ENCODE peak calls at places on chromosomes 6 and 20, in five cellular contexts. Q, I, K, W and E are unnamed samples.

GRCh38 chr20:31594558-31595379 is 10.3 kb upstream of the ID1 start:
- DNase-seq in W (no peak), K (no peak), I (no peak), Q (peak), E (no peak)

GRCh38 chr6:104218132-104218531 is 641.6 kb downstream of the HACE1 start:
- DNase-seq in I (no peak), W (no peak), K (no peak), Q (no peak), E (no peak)

GRCh38 chr6:170233304-170234205 is 57.3 kb downstream of the DLL1 start:
- DNase-seq in K (no peak), Q (no peak), W (no peak), I (no peak), E (no peak)

GRCh38 chr6:5707646-5708045 is 299.1 kb downstream of the NRN1 start:
- DNase-seq in I (no peak), W (no peak), K (no peak), Q (no peak), E (no peak)

GRCh38 chr6:37555040-37555781 is 55.5 kb upstream of the CCDC167 start:
- DNase-seq in I (no peak), Q (no peak), K (no peak), W (no peak), E (no peak)

GRCh38 chr6:45707188-45707587 is 308.5 kb downstream of the CLIC5 start:
- DNase-seq in Q (no peak), W (no peak), I (no peak), K (no peak), E (no peak)

GRCh38 chr6:14426281-14426680 is 308.7 kb downstream of the CD83 start:
- DNase-seq in Q (no peak), K (no peak), W (no peak), I (no peak), E (no peak)

GRCh38 chr20:6892729-6893128 is 125.2 kb downstream of the BMP2 start:
- DNase-seq in K (no peak), Q (no peak), W (no peak), I (no peak), E (no peak)

GRCh38 chr6:134374486-134374885 is 56.6 kb upstream of the SGK1 start:
- DNase-seq in K (no peak), W (no peak), I (no peak), Q (no peak), E (no peak)

GRCh38 chr6:91487729-91488392 is 901.0 kb upstream of the MAP3K7 start:
- DNase-seq in I (no peak), K (no peak), W (no peak), Q (no peak), E (no peak)

GRCh38 chr6:121857551-121857950 is 422.1 kb downstream of the GJA1 start:
- DNase-seq in W (no peak), Q (no peak), K (no peak), I (no peak), E (no peak)

GRCh38 chr6:130093546-130093945 is 75.2 kb downstream of the L3MBTL3 start:
- DNase-seq in Q (no peak), I (no peak), W (no peak), K (no peak), E (no peak)

GRCh38 chr6:130098317-130098716 is 79.9 kb downstream of the L3MBTL3 start:
- DNase-seq in I (no peak), Q (no peak), W (no peak), K (no peak), E (no peak)

DNA sequence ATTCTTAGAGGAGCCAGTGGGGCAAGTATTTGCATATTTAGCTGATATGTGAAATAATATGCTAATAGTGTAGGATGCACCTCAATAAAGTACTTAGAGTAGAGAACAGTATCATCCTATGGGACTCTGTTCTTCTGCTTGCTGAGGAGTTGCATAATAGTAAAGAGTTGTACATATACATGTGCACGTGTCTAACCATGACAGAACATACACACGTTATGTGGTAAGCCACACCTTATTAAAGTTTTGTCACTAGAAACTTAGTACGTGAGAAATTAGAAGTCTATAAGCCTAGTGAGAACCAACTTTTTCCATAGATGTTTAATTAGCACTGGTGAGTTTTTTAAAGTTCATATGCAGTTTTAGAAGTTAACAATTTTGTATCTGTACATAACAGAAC is 80.7 kb downstream of the L3MBTL3 start:
- DNase-seq in I (no peak), Q (no peak), W (no peak), K (no peak), E (no peak)
- TF ChIP-seq CTCF in I (no peak), Q (no peak), W (no peak), K (no peak), E (no peak)

GRCh38 chr20:36836591-36837329 is 39.2 kb upstream of the TLDC2 start:
- DNase-seq in K (no peak), W (no peak), I (peak), Q (no peak), E (peak)
- TF ChIP-seq CTCF in K (peak), W (peak), I (no peak), Q (no peak), E (peak)

GRCh38 chr6:166761801-166762200 is 134.8 kb upstream of the RPS6KA2 start:
- DNase-seq in I (no peak), Q (no peak), K (no peak), W (no peak), E (no peak)
- TF ChIP-seq CTCF in I (no peak), Q (no peak), K (no peak), W (no peak), E (no peak)

GRCh38 chr6:4350571-4351505 is 215.5 kb upstream of the ECI2 start:
- DNase-seq in K (no peak), W (no peak), I (no peak), Q (no peak), E (no peak)

GRCh38 chr6:4351506-4351852 is 216.1 kb upstream of the ECI2 start:
- DNase-seq in I (no peak), K (no peak), Q (no peak), W (no peak), E (no peak)

GRCh38 chr6:4354181-4354580 is 218.8 kb upstream of the ECI2 start:
- DNase-seq in K (no peak), W (no peak), Q (no peak), I (no peak), E (no peak)

GRCh38 chr6:4352731-4353130 is 217.4 kb upstream of the ECI2 start:
- DNase-seq in I (no peak), K (no peak), W (no peak), Q (no peak), E (no peak)

GRCh38 chr6:4351857-4352669 is 216.7 kb upstream of the ECI2 start:
- DNase-seq in K (no peak), Q (peak), W (peak), I (peak), E (no peak)
- TF ChIP-seq CTCF in K (no peak), Q (no peak), W (peak), I (no peak), E (no peak)

GRCh38 chr20:22797103-22797502 is 212.7 kb upstream of the FOXA2 start:
- DNase-seq in W (no peak), I (no peak), K (no peak), Q (no peak), E (no peak)
- TF ChIP-seq CTCF in W (no peak), I (no peak), K (no peak), Q (no peak), E (no peak)